ENCODE peak calls at places on chromosomes 1 and 21, in six cellular contexts. One of them, this sample, is unnamed.

GRCh38 chr1:25520446-25521061 is 22.9 kb upstream of the LDLRAP1 start:
- DNase-seq in HCEC 1CT: peak
- DNase-seq in progenitor cell of endocrine pancreas: no peak
- DNase-seq in globus pallidus: peak
- DNase-seq in nucleus accumbens: peak
- DNase-seq in epithelial cell of esophagus: peak
- DNase-seq in this sample: peak

GRCh38 chr1:241711326-241711725 is 59.2 kb downstream of the WDR64 start:
- DNase-seq in HCEC 1CT: no peak
- DNase-seq in progenitor cell of endocrine pancreas: no peak
- DNase-seq in globus pallidus: no peak
- DNase-seq in nucleus accumbens: no peak
- DNase-seq in epithelial cell of esophagus: no peak
- DNase-seq in this sample: no peak

GRCh38 chr1:226615876-226616275 is 67.3 kb downstream of the STUM start:
- DNase-seq in HCEC 1CT: no peak
- DNase-seq in progenitor cell of endocrine pancreas: no peak
- DNase-seq in globus pallidus: no peak
- DNase-seq in nucleus accumbens: no peak
- DNase-seq in epithelial cell of esophagus: no peak
- DNase-seq in this sample: no peak

GRCh38 chr1:36100376-36100775 is 11.7 kb downstream of the ADPRS start:
- DNase-seq in HCEC 1CT: no peak
- DNase-seq in progenitor cell of endocrine pancreas: no peak
- DNase-seq in globus pallidus: no peak
- DNase-seq in nucleus accumbens: no peak
- DNase-seq in epithelial cell of esophagus: no peak
- DNase-seq in this sample: no peak

GRCh38 chr1:17405898-17406759 is 33.3 kb downstream of the RCC2 start:
- DNase-seq in HCEC 1CT: peak
- DNase-seq in progenitor cell of endocrine pancreas: peak
- DNase-seq in globus pallidus: peak
- DNase-seq in nucleus accumbens: no peak
- DNase-seq in epithelial cell of esophagus: peak
- DNase-seq in this sample: peak

GRCh38 chr21:42837421-42838211 is 41.7 kb downstream of the WDR4 start:
- DNase-seq in HCEC 1CT: no peak
- DNase-seq in progenitor cell of endocrine pancreas: no peak
- DNase-seq in globus pallidus: no peak
- DNase-seq in nucleus accumbens: no peak
- DNase-seq in epithelial cell of esophagus: no peak
- DNase-seq in this sample: peak

GRCh38 chr1:203207751-203208150 is 21.2 kb upstream of the CHI3L1 start:
- DNase-seq in HCEC 1CT: no peak
- DNase-seq in progenitor cell of endocrine pancreas: no peak
- DNase-seq in globus pallidus: no peak
- DNase-seq in nucleus accumbens: no peak
- DNase-seq in epithelial cell of esophagus: no peak
- DNase-seq in this sample: no peak

GRCh38 chr1:77350012-77350411 is 68.2 kb downstream of the AK5 start:
- DNase-seq in HCEC 1CT: no peak
- DNase-seq in progenitor cell of endocrine pancreas: no peak
- DNase-seq in globus pallidus: no peak
- DNase-seq in nucleus accumbens: no peak
- DNase-seq in epithelial cell of esophagus: no peak
- DNase-seq in this sample: no peak

GRCh38 chr1:236112332-236112627 is 30.1 kb upstream of the GPR137B start:
- DNase-seq in HCEC 1CT: no peak
- DNase-seq in progenitor cell of endocrine pancreas: no peak
- DNase-seq in globus pallidus: no peak
- DNase-seq in nucleus accumbens: no peak
- DNase-seq in epithelial cell of esophagus: no peak
- DNase-seq in this sample: no peak

GRCh38 chr1:116891396-116892072 is 18.2 kb upstream of the PTGFRN start:
- DNase-seq in HCEC 1CT: no peak
- DNase-seq in progenitor cell of endocrine pancreas: no peak
- DNase-seq in globus pallidus: no peak
- DNase-seq in nucleus accumbens: no peak
- DNase-seq in epithelial cell of esophagus: no peak
- DNase-seq in this sample: no peak

GRCh38 chr1:237749122-237749521 is 141.6 kb downstream of the ZP4 start:
- DNase-seq in HCEC 1CT: no peak
- DNase-seq in progenitor cell of endocrine pancreas: no peak
- DNase-seq in globus pallidus: no peak
- DNase-seq in nucleus accumbens: no peak
- DNase-seq in epithelial cell of esophagus: no peak
- DNase-seq in this sample: no peak

GRCh38 chr1:201686709-201687455 is 142.1 kb upstream of the IPO9 start:
- DNase-seq in HCEC 1CT: no peak
- DNase-seq in progenitor cell of endocrine pancreas: no peak
- DNase-seq in globus pallidus: no peak
- DNase-seq in nucleus accumbens: no peak
- DNase-seq in epithelial cell of esophagus: peak
- DNase-seq in this sample: no peak

GRCh38 chr1:232950919-232951579 is 638 bp downstream of the NTPCR start:
- DNase-seq in HCEC 1CT: no peak
- DNase-seq in progenitor cell of endocrine pancreas: no peak
- DNase-seq in globus pallidus: peak
- DNase-seq in nucleus accumbens: no peak
- DNase-seq in epithelial cell of esophagus: peak
- DNase-seq in this sample: no peak

GRCh38 chr1:51410568-51411460 is 80.5 kb upstream of the TTC39A start:
- DNase-seq in HCEC 1CT: no peak
- DNase-seq in progenitor cell of endocrine pancreas: no peak
- DNase-seq in globus pallidus: no peak
- DNase-seq in nucleus accumbens: no peak
- DNase-seq in epithelial cell of esophagus: no peak
- DNase-seq in this sample: no peak

GRCh38 chr1:4797429-4797828 is 143.0 kb downstream of the AJAP1 start:
- DNase-seq in HCEC 1CT: no peak
- DNase-seq in progenitor cell of endocrine pancreas: no peak
- DNase-seq in globus pallidus: no peak
- DNase-seq in nucleus accumbens: no peak
- DNase-seq in epithelial cell of esophagus: no peak
- DNase-seq in this sample: no peak

GRCh38 chr1:45925728-45926287 is 122.4 kb downstream of the MAST2 start:
- DNase-seq in HCEC 1CT: no peak
- DNase-seq in progenitor cell of endocrine pancreas: no peak
- DNase-seq in globus pallidus: no peak
- DNase-seq in nucleus accumbens: no peak
- DNase-seq in epithelial cell of esophagus: peak
- DNase-seq in this sample: no peak

GRCh38 chr1:91940496-91940895 is 8.7 kb upstream of the BRDT start:
- DNase-seq in HCEC 1CT: no peak
- DNase-seq in progenitor cell of endocrine pancreas: no peak
- DNase-seq in globus pallidus: no peak
- DNase-seq in nucleus accumbens: no peak
- DNase-seq in epithelial cell of esophagus: no peak
- DNase-seq in this sample: no peak

GRCh38 chr1:23824711-23825075 is 536 bp downstream of the HMGCL start:
- DNase-seq in HCEC 1CT: no peak
- DNase-seq in progenitor cell of endocrine pancreas: no peak
- DNase-seq in globus pallidus: no peak
- DNase-seq in nucleus accumbens: no peak
- DNase-seq in epithelial cell of esophagus: no peak
- DNase-seq in this sample: no peak

GRCh38 chr1:44405041-44405803 is at the start of gene RNF220:
- DNase-seq in HCEC 1CT: no peak
- DNase-seq in progenitor cell of endocrine pancreas: peak
- DNase-seq in globus pallidus: peak
- DNase-seq in nucleus accumbens: peak
- DNase-seq in epithelial cell of esophagus: peak
- DNase-seq in this sample: peak

GRCh38 chr1:55057956-55058298 is 18.6 kb downstream of the PCSK9 start:
- DNase-seq in HCEC 1CT: no peak
- DNase-seq in progenitor cell of endocrine pancreas: no peak
- DNase-seq in globus pallidus: no peak
- DNase-seq in nucleus accumbens: no peak
- DNase-seq in epithelial cell of esophagus: no peak
- DNase-seq in this sample: no peak

GRCh38 chr1:199956005-199956404 is 71.5 kb upstream of the NR5A2 start:
- DNase-seq in HCEC 1CT: no peak
- DNase-seq in progenitor cell of endocrine pancreas: no peak
- DNase-seq in globus pallidus: no peak
- DNase-seq in nucleus accumbens: no peak
- DNase-seq in epithelial cell of esophagus: no peak
- DNase-seq in this sample: no peak

GRCh38 chr1:154661110-154661509 is 53.1 kb upstream of the ADAR start:
- DNase-seq in HCEC 1CT: no peak
- DNase-seq in progenitor cell of endocrine pancreas: no peak
- DNase-seq in globus pallidus: no peak
- DNase-seq in nucleus accumbens: no peak
- DNase-seq in epithelial cell of esophagus: peak
- DNase-seq in this sample: no peak

GRCh38 chr1:23421752-23422312 is 2.7 kb downstream of the TCEA3 start:
- DNase-seq in HCEC 1CT: peak
- DNase-seq in progenitor cell of endocrine pancreas: no peak
- DNase-seq in globus pallidus: peak
- DNase-seq in nucleus accumbens: no peak
- DNase-seq in epithelial cell of esophagus: peak
- DNase-seq in this sample: no peak

This sample was measured in head of caudate nucleus.